ENCODE peak calls at places on chromosomes 1 and 21, in nine cellular contexts. Z is psoas muscle; N is stimulated activated CD8-positive, alpha-beta memory T cell treated with anti-CD3 and anti-CD28 coated beads, Interleukin-4, amount 100 ng/mL, for 4 hours; I is activated T-helper 1 cell treated with anti-CD3 and anti-CD28 coated beads, Interleukin-2, amount 50 U/mL, for 16 hours; X is NCI-H1436 treated with DMSO at 0.1 percent for 48 hours; T is heart right ventricle; S is MCF 10A; E is HCEC 1CT; K is HCT116. B is an unnamed sample.

GRCh38 chr1:218347316-218347712 is 2.2 kb downstream of the TGFB2 start:
- DNase-seq in Z (no peak), N (no peak), I (no peak), X (no peak), T (no peak), S (peak; percentile 42), E (no peak), K (no peak), B (no peak)

GRCh38 chr1:224880593-224881307 is 48.7 kb upstream of the DNAH14 start:
- DNase-seq in Z (no peak), N (no peak), I (no peak), X (no peak), T (no peak), S (no peak), E (peak; percentile 22), K (no peak), B (no peak)

GRCh38 chr1:172638249-172638648 is 20.7 kb upstream of the FASLG start:
- DNase-seq in Z (no peak), N (no peak), I (no peak), X (no peak), T (no peak), S (no peak), E (no peak), K (no peak), B (no peak)

GRCh38 chr21:38913120-38913975 is 107.6 kb downstream of the ETS2 start:
- DNase-seq in Z (peak; percentile 83), N (no peak), I (no peak), X (no peak), T (peak; percentile 61), S (peak; percentile 92), E (peak; percentile 51), K (peak; percentile 77), B (no peak)

GRCh38 chr1:163361123-163361934 is 39.6 kb downstream of the NUF2 start:
- DNase-seq in Z (no peak), N (no peak), I (no peak), X (no peak), T (no peak), S (peak; percentile 58), E (no peak), K (peak; percentile 15), B (no peak)

GRCh38 chr1:117092594-117092993 is 29.0 kb downstream of the TRIM45 start:
- DNase-seq in Z (no peak), N (no peak), I (no peak), X (no peak), T (no peak), S (no peak), E (peak; percentile 41), K (no peak), B (no peak)

GRCh38 chr1:183129921-183130675 is 56.0 kb upstream of the LAMC2 start:
- DNase-seq in Z (peak; percentile 60), N (no peak), I (no peak), X (no peak), T (no peak), S (no peak), E (no peak), K (no peak), B (no peak)

GRCh38 chr1:181409981-181410380 is 73.3 kb upstream of the CACNA1E start:
- DNase-seq in Z (no peak), N (no peak), I (no peak), X (no peak), T (no peak), S (no peak), E (no peak), K (no peak), B (no peak)

GRCh38 chr21:44853601-44854390 is 19.7 kb downstream of the PTTG1IP start:
- DNase-seq in Z (no peak), N (no peak), I (no peak), X (no peak), T (no peak), S (no peak), E (no peak), K (no peak), B (no peak)

GRCh38 chr1:40762144-40762923 is 21.3 kb upstream of the KCNQ4 start:
- DNase-seq in Z (no peak), N (no peak), I (no peak), X (no peak), T (no peak), S (no peak), E (no peak), K (no peak), B (no peak)

GRCh38 chr1:172292840-172293239 is 127.6 kb upstream of the C1orf105 start:
- DNase-seq in Z (no peak), N (no peak), I (no peak), X (no peak), T (no peak), S (no peak), E (no peak), K (no peak), B (no peak)

GRCh38 chr1:206679738-206680211 is 4.9 kb upstream of the MAPKAPK2 start:
- DNase-seq in Z (no peak), N (no peak), I (no peak), X (no peak), T (no peak), S (no peak), E (no peak), K (no peak), B (no peak)

GRCh38 chr1:114178940-114179339 is 25.3 kb upstream of the SYT6 start:
- DNase-seq in Z (no peak), N (no peak), I (no peak), X (no peak), T (no peak), S (no peak), E (no peak), K (no peak), B (no peak)

GRCh38 chr1:232192781-232193450 is 437.0 kb downstream of the SIPA1L2 start:
- DNase-seq in Z (no peak), N (no peak), I (no peak), X (no peak), T (no peak), S (peak; percentile 55), E (no peak), K (no peak), B (no peak)

GRCh38 chr21:28154121-28154520 is 838.6 kb downstream of the LTN1 start:
- DNase-seq in Z (no peak), N (no peak), I (no peak), X (no peak), T (no peak), S (peak; percentile 24), E (no peak), K (no peak), B (no peak)

GRCh38 chr1:61337981-61338848 is 255.9 kb downstream of the NFIA start:
- DNase-seq in Z (peak; percentile 71), N (no peak), I (no peak), X (peak; percentile 20), T (peak; percentile 48), S (peak; percentile 91), E (peak; percentile 88), K (peak; percentile 73), B (no peak)

GRCh38 chr1:27603962-27604578 is at the start of gene AHDC1:
- DNase-seq in Z (peak; percentile 94), N (peak; percentile 81), I (peak; percentile 84), X (no peak), T (peak; percentile 93), S (peak; percentile 91), E (peak; percentile 87), K (peak; percentile 65), B (peak; percentile 74)